ENCODE peak calls at places on chromosomes 2 and 18, in eight cellular contexts. J is mucosa of gallbladder; O is astrocyte of the spinal cord; K is GM12891; V is GM03348; Q is omental fat pad; M is stimulated activated CD8-positive, alpha-beta memory T cell treated with anti-CD3 and anti-CD28 coated beads, Interleukin-2, amount 100 ng/mL, for 1 hour; D is AG09319. G is an unnamed sample.

GRCh38 chr18:61727241-61727640 is 165.6 kb downstream of the RNF152 start:
- DNase-seq in V (no peak), J (no peak), K (no peak), D (no peak), M (no peak), Q (no peak), O (peak), G (peak)

GRCh38 chr18:39481281-39481680 is 1915.7 kb upstream of the CELF4 start:
- DNase-seq in J (no peak), D (no peak), K (no peak), V (no peak), O (no peak), Q (no peak), M (no peak), G (no peak)

GRCh38 chr2:5981241-5982055 is 289.3 kb downstream of the SOX11 start:
- DNase-seq in D (no peak), M (no peak), J (no peak), Q (no peak), O (peak), K (peak), V (no peak), G (no peak)

GRCh38 chr2:46328316-46328715 is 31.1 kb downstream of the EPAS1 start:
- DNase-seq in O (no peak), M (no peak), J (no peak), D (no peak), K (no peak), V (no peak), Q (no peak), G (no peak)

GRCh38 chr2:180143633-180144032 is 136.5 kb upstream of the CWC22 start:
- DNase-seq in V (no peak), D (no peak), J (no peak), Q (no peak), M (no peak), O (no peak), K (no peak), G (no peak)

GRCh38 chr2:133417410-133417809 is 150.9 kb downstream of the NCKAP5 start:
- DNase-seq in V (no peak), K (no peak), O (no peak), J (no peak), M (no peak), D (no peak), Q (no peak), G (peak)

GRCh38 chr2:128638741-128639477 is 320.2 kb upstream of the HS6ST1 start:
- DNase-seq in M (no peak), D (no peak), O (peak), Q (no peak), V (no peak), K (no peak), J (no peak), G (peak)

GRCh38 chr2:109094144-109094543 is 34.9 kb upstream of the SH3RF3 start:
- DNase-seq in K (no peak), M (no peak), Q (no peak), V (no peak), J (no peak), D (no peak), O (no peak), G (no peak)

GRCh38 chr2:147364597-147364996 is 480.2 kb upstream of the ACVR2A start:
- DNase-seq in O (no peak), Q (no peak), K (no peak), D (no peak), V (no peak), J (no peak), M (no peak), G (peak)

GRCh38 chr2:167859676-167860075 is 387.7 kb downstream of the STK39 start:
- DNase-seq in V (no peak), Q (no peak), J (no peak), O (no peak), K (no peak), D (no peak), M (no peak), G (no peak)

GRCh38 chr2:16943279-16943958 is 277.8 kb upstream of the CYRIA start:
- DNase-seq in D (no peak), K (no peak), J (no peak), V (no peak), M (no peak), O (no peak), Q (no peak), G (no peak)

GRCh38 chr2:137706786-137707613 is 257.3 kb upstream of the HNMT start:
- DNase-seq in D (no peak), M (no peak), O (no peak), J (no peak), K (no peak), Q (no peak), V (no peak), G (peak)

GRCh38 chr2:191268596-191268995 is 23.4 kb downstream of the MYO1B start:
- DNase-seq in Q (no peak), D (no peak), J (no peak), O (no peak), V (no peak), M (no peak), K (no peak), G (no peak)